ENCODE peak calls at places on chromosomes 1 and 21, in six cellular contexts. U, H, L, N, D and C are unnamed samples.

GRCh38 chr1:100894622-100895539 is at the start of gene EXTL2:
- DNase-seq in U (peak), D (peak), N (peak), H (peak), L (peak), C (peak)

GRCh38 chr1:29380532-29380931 is 144.2 kb downstream of the PTPRU start:
- DNase-seq in D (no peak), L (no peak), U (no peak), N (peak), H (no peak), C (no peak)

GRCh38 chr1:196462101-196462500 is 146.1 kb downstream of the KCNT2 start:
- DNase-seq in D (no peak), U (no peak), L (no peak), H (no peak), N (peak), C (no peak)

GRCh38 chr1:117118101-117118500 is 3.4 kb downstream of the TRIM45 start:
- DNase-seq in L (no peak), H (no peak), N (no peak), U (no peak), D (no peak), C (no peak)

GRCh38 chr1:66927528-66927927 is 2.7 kb downstream of the MIER1 start:
- DNase-seq in U (no peak), L (no peak), D (no peak), N (no peak), H (no peak), C (no peak)

GRCh38 chr21:25107708-25108107 is 499.6 kb downstream of the MRPL39 start:
- DNase-seq in U (no peak), L (no peak), N (peak), H (no peak), D (no peak), C (peak)

GRCh38 chr1:156430305-156430704 is 61.3 kb downstream of the RHBG start:
- DNase-seq in U (peak), L (no peak), H (no peak), N (no peak), D (no peak), C (no peak)

GRCh38 chr1:64242895-64243756 is 39.7 kb downstream of the UBE2U start:
- DNase-seq in U (peak), D (no peak), N (peak), H (no peak), L (no peak), C (peak)

GRCh38 chr1:67713071-67713806 is 28.2 kb downstream of the GADD45A start:
- DNase-seq in D (no peak), U (no peak), H (peak), N (peak), L (no peak), C (peak)

GRCh38 chr1:24968941-24969585 is 39.0 kb upstream of the RUNX3 start:
- DNase-seq in U (no peak), N (no peak), D (no peak), H (no peak), L (no peak), C (no peak)

GRCh38 chr1:199495432-199495831 is 532.1 kb upstream of the NR5A2 start:
- DNase-seq in U (no peak), L (no peak), H (no peak), N (no peak), D (no peak), C (no peak)

GRCh38 chr21:46557469-46557868 is 47.4 kb downstream of the S100B start:
- DNase-seq in N (no peak), U (no peak), D (no peak), L (no peak), H (no peak), C (no peak)

GRCh38 chr1:59595774-59596173 is 219.0 kb upstream of the HOOK1 start:
- DNase-seq in U (no peak), D (no peak), N (peak), L (no peak), H (no peak), C (no peak)

GRCh38 chr1:68231627-68232303 is 558 bp downstream of the WLS start:
- DNase-seq in L (no peak), H (peak), U (peak), N (peak), D (no peak), C (peak)